ENCODE peak calls at places on chromosomes 5 and 9, in nine cellular contexts. One of them, this sample, is unnamed.

GRCh38 chr9:2923810-2924768 is 80.2 kb upstream of the PUM3 start:
- DNase-seq in HCT116: no peak
- DNase-seq in NB4: peak; percentile 64
- DNase-seq in A549: no peak
- DNase-seq in GM12878: no peak
- DNase-seq in WTC11: peak; percentile 16
- DNase-seq in K562: no peak
- DNase-seq in SK-N-SH: no peak
- DNase-seq in H1: no peak
- DNase-seq in this sample: no peak

GRCh38 chr9:133397895-133398294 is 19.9 kb downstream of the REXO4 start:
- DNase-seq in HCT116: no peak
- DNase-seq in NB4: no peak
- DNase-seq in A549: no peak
- DNase-seq in GM12878: no peak
- DNase-seq in WTC11: no peak
- DNase-seq in K562: no peak
- DNase-seq in SK-N-SH: no peak
- DNase-seq in H1: no peak
- DNase-seq in this sample: no peak

GRCh38 chr5:110441035-110441434 is 285.4 kb downstream of the TMEM232 start:
- DNase-seq in HCT116: peak; percentile 31
- DNase-seq in NB4: peak; percentile 32
- DNase-seq in A549: peak; percentile 18
- DNase-seq in GM12878: no peak
- DNase-seq in WTC11: peak; percentile 28
- DNase-seq in K562: no peak
- DNase-seq in SK-N-SH: peak; percentile 17
- DNase-seq in H1: no peak
- DNase-seq in this sample: peak; percentile 37

GRCh38 chr5:106020889-106021288 is 1649.8 kb downstream of the EFNA5 start:
- DNase-seq in HCT116: no peak
- DNase-seq in NB4: no peak
- DNase-seq in A549: no peak
- DNase-seq in GM12878: no peak
- DNase-seq in WTC11: no peak
- DNase-seq in K562: no peak
- DNase-seq in SK-N-SH: no peak
- DNase-seq in H1: no peak
- DNase-seq in this sample: no peak

GRCh38 chr5:53785924-53786323 is 225.5 kb downstream of the NDUFS4 start:
- DNase-seq in HCT116: no peak
- DNase-seq in NB4: no peak
- DNase-seq in A549: no peak
- DNase-seq in GM12878: no peak
- DNase-seq in WTC11: no peak
- DNase-seq in K562: no peak
- DNase-seq in SK-N-SH: no peak
- DNase-seq in H1: no peak
- DNase-seq in this sample: no peak

GRCh38 chr5:143629871-143630658 is 181.9 kb upstream of the HMHB1 start:
- DNase-seq in HCT116: no peak
- DNase-seq in NB4: no peak
- DNase-seq in A549: peak; percentile 58
- DNase-seq in GM12878: no peak
- DNase-seq in WTC11: no peak
- DNase-seq in K562: no peak
- DNase-seq in SK-N-SH: no peak
- DNase-seq in H1: no peak
- DNase-seq in this sample: peak; percentile 80

GRCh38 chr5:107668933-107669542 is 1.7 kb downstream of the EFNA5 start:
- DNase-seq in HCT116: no peak
- DNase-seq in NB4: no peak
- DNase-seq in A549: peak; percentile 48
- DNase-seq in GM12878: no peak
- DNase-seq in WTC11: peak; percentile 13
- DNase-seq in K562: no peak
- DNase-seq in SK-N-SH: peak; percentile 24
- DNase-seq in H1: no peak
- DNase-seq in this sample: no peak

GRCh38 chr9:106945727-106946690 is 83.0 kb downstream of the ZNF462 start:
- DNase-seq in HCT116: no peak
- DNase-seq in NB4: no peak
- DNase-seq in A549: no peak
- DNase-seq in GM12878: no peak
- DNase-seq in WTC11: no peak
- DNase-seq in K562: no peak
- DNase-seq in SK-N-SH: no peak
- DNase-seq in H1: no peak
- DNase-seq in this sample: no peak

GRCh38 chr9:69121155-69122085 is 52.7 kb upstream of the TJP2 start:
- DNase-seq in HCT116: no peak
- DNase-seq in NB4: peak; percentile 41
- DNase-seq in A549: peak; percentile 21
- DNase-seq in GM12878: no peak
- DNase-seq in WTC11: peak; percentile 69
- DNase-seq in K562: no peak
- DNase-seq in SK-N-SH: peak; percentile 86
- DNase-seq in H1: peak; percentile 78
- DNase-seq in this sample: peak; percentile 72

GRCh38 chr5:72501475-72501874 is 5.7 kb downstream of the ZNF366 start:
- DNase-seq in HCT116: no peak
- DNase-seq in NB4: no peak
- DNase-seq in A549: no peak
- DNase-seq in GM12878: no peak
- DNase-seq in WTC11: no peak
- DNase-seq in K562: no peak
- DNase-seq in SK-N-SH: no peak
- DNase-seq in H1: no peak
- DNase-seq in this sample: no peak

GRCh38 chr5:13214182-13214581 is 730.3 kb downstream of the DNAH5 start:
- DNase-seq in HCT116: no peak
- DNase-seq in NB4: no peak
- DNase-seq in A549: no peak
- DNase-seq in GM12878: no peak
- DNase-seq in WTC11: no peak
- DNase-seq in K562: no peak
- DNase-seq in SK-N-SH: no peak
- DNase-seq in H1: no peak
- DNase-seq in this sample: no peak

GRCh38 chr5:83473344-83474169 is 2.0 kb downstream of the VCAN start:
- DNase-seq in HCT116: peak; percentile 86
- DNase-seq in NB4: peak; percentile 70
- DNase-seq in A549: peak; percentile 95
- DNase-seq in GM12878: peak; percentile 24
- DNase-seq in WTC11: peak; percentile 97
- DNase-seq in K562: peak; percentile 77
- DNase-seq in SK-N-SH: peak; percentile 85
- DNase-seq in H1: peak; percentile 96
- DNase-seq in this sample: no peak

GRCh38 chr5:83475540-83476469 is 4.3 kb downstream of the VCAN start:
- DNase-seq in HCT116: no peak
- DNase-seq in NB4: no peak
- DNase-seq in A549: peak; percentile 48
- DNase-seq in GM12878: no peak
- DNase-seq in WTC11: no peak
- DNase-seq in K562: no peak
- DNase-seq in SK-N-SH: no peak
- DNase-seq in H1: no peak
- DNase-seq in this sample: peak; percentile 85

GRCh38 chr5:83474986-83475385 is 3.4 kb downstream of the VCAN start:
- DNase-seq in HCT116: no peak
- DNase-seq in NB4: no peak
- DNase-seq in A549: no peak
- DNase-seq in GM12878: no peak
- DNase-seq in WTC11: peak; percentile 32
- DNase-seq in K562: no peak
- DNase-seq in SK-N-SH: no peak
- DNase-seq in H1: no peak
- DNase-seq in this sample: no peak

GRCh38 chr5:83472508-83473343 is 1.2 kb downstream of the VCAN start:
- DNase-seq in HCT116: no peak
- DNase-seq in NB4: peak; percentile 2
- DNase-seq in A549: peak; percentile 39
- DNase-seq in GM12878: no peak
- DNase-seq in WTC11: peak; percentile 59
- DNase-seq in K562: peak; percentile 17
- DNase-seq in SK-N-SH: peak; percentile 82
- DNase-seq in H1: peak; percentile 71
- DNase-seq in this sample: no peak

GRCh38 chr5:83474170-83474796 is 2.7 kb downstream of the VCAN start:
- DNase-seq in HCT116: peak; percentile 67
- DNase-seq in NB4: peak; percentile 66
- DNase-seq in A549: peak; percentile 85
- DNase-seq in GM12878: no peak
- DNase-seq in WTC11: peak; percentile 89
- DNase-seq in K562: peak; percentile 80
- DNase-seq in SK-N-SH: peak; percentile 88
- DNase-seq in H1: peak; percentile 89
- DNase-seq in this sample: peak; percentile 30
- TF ChIP-seq MAX in HCT116: peak; percentile 90
- TF ChIP-seq MAX in NB4: peak; percentile 72
- TF ChIP-seq MAX in A549: peak; percentile 81
- TF ChIP-seq MAX in GM12878: no peak
- TF ChIP-seq MAX in WTC11: peak; percentile 94
- TF ChIP-seq MAX in K562: no peak
- TF ChIP-seq MAX in SK-N-SH: peak; percentile 96
- TF ChIP-seq MAX in H1: peak; percentile 90
- TF ChIP-seq MAX in this sample: peak; percentile 57

DNA sequence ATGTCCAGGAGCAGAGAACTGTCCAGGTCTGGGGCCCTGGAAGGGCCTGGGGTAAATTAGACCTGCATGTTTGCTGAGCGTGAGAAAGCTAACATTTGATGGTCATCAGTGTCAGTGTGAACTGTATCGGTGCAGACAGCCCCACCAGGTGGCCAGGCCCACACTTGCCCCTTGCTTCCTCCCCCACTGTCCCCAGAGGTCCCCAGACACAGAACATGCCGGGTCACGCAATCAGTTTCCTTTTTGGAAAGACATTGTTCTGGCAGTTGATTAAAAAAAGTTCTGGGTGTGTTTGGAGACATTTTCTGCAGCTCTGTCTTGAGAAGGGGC is 1.5 kb downstream of the NKD2 start:
- DNase-seq in HCT116: no peak
- DNase-seq in NB4: peak; percentile 75
- DNase-seq in A549: peak; percentile 35
- DNase-seq in GM12878: no peak
- DNase-seq in WTC11: no peak
- DNase-seq in K562: no peak
- DNase-seq in SK-N-SH: no peak
- DNase-seq in H1: no peak
- DNase-seq in this sample: peak; percentile 56
- TF ChIP-seq MAX in HCT116: no peak
- TF ChIP-seq MAX in NB4: peak; percentile 70
- TF ChIP-seq MAX in A549: no peak
- TF ChIP-seq MAX in GM12878: no peak
- TF ChIP-seq MAX in WTC11: no peak
- TF ChIP-seq MAX in K562: no peak
- TF ChIP-seq MAX in SK-N-SH: no peak
- TF ChIP-seq MAX in H1: no peak
- TF ChIP-seq MAX in this sample: peak; percentile 52

GRCh38 chr5:63687854-63688253 is 274.4 kb downstream of the HTR1A start:
- DNase-seq in HCT116: no peak
- DNase-seq in NB4: no peak
- DNase-seq in A549: no peak
- DNase-seq in GM12878: no peak
- DNase-seq in WTC11: no peak
- DNase-seq in K562: no peak
- DNase-seq in SK-N-SH: no peak
- DNase-seq in H1: no peak
- DNase-seq in this sample: no peak
- TF ChIP-seq MAX in HCT116: no peak
- TF ChIP-seq MAX in NB4: no peak
- TF ChIP-seq MAX in A549: no peak
- TF ChIP-seq MAX in GM12878: no peak
- TF ChIP-seq MAX in WTC11: no peak
- TF ChIP-seq MAX in K562: no peak
- TF ChIP-seq MAX in SK-N-SH: no peak
- TF ChIP-seq MAX in H1: no peak
- TF ChIP-seq MAX in this sample: no peak

DNA sequence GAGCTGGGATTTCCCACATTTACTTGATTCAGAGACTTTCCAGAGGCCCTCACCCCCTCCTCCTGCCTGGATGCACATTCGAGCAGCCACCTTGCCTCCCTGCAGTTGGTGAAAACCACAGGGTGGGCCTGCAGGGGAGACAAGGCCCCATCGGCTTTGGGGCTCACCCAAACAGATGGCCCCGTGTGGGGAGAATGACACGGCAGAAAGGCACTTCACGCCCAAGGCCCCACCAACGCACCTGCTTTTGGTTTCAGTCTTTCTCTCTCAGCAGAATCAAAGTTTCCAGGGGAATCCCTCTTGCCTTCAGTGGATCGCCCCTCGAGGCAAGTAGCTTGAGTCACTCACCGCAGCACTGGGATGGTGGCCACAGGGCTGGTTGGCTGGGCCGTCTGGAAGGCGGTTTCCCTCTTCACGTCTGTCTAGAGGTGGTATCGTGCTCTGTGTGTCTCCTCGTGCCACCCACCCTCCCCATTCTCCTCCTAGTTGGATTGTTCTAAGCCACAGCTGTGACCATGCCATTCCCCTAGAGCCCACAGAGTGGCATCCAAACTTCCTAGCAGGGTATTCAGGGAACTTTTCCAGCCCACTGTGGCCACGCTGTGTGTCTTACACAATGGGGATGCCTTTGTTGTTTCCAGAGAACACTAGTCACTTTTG is 31.8 kb downstream of the SEC61B start:
- DNase-seq in HCT116: no peak
- DNase-seq in NB4: no peak
- DNase-seq in A549: no peak
- DNase-seq in GM12878: peak; percentile 90
- DNase-seq in WTC11: no peak
- DNase-seq in K562: peak; percentile 20
- DNase-seq in SK-N-SH: no peak
- DNase-seq in H1: no peak
- DNase-seq in this sample: no peak
- TF ChIP-seq MAX in HCT116: no peak
- TF ChIP-seq MAX in NB4: no peak
- TF ChIP-seq MAX in A549: no peak
- TF ChIP-seq MAX in GM12878: no peak
- TF ChIP-seq MAX in WTC11: no peak
- TF ChIP-seq MAX in K562: peak; percentile 50
- TF ChIP-seq MAX in SK-N-SH: no peak
- TF ChIP-seq MAX in H1: no peak
- TF ChIP-seq MAX in this sample: no peak

DNA sequence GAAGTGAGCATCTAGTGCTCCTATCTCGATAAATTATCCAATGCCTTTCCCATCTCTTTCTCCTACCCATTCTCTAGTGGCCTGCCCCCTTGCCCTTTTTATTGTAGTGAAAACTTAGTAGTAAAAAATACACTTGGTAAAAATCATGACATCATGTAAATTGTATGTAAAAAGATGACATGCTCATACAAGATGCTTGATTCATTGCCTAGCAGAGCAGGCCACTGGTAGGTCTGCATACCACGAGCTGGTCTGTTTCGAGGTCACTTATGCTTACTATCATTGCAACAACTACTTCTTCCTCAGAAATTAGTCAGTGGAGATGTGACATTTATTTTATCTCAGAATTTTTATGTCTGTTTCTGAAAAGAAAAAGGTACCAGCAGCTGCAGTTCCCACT is 177.3 kb downstream of the C9orf152 start:
- DNase-seq in HCT116: no peak
- DNase-seq in NB4: no peak
- DNase-seq in A549: peak; percentile 13
- DNase-seq in GM12878: no peak
- DNase-seq in WTC11: no peak
- DNase-seq in K562: no peak
- DNase-seq in SK-N-SH: no peak
- DNase-seq in H1: no peak
- DNase-seq in this sample: no peak
- TF ChIP-seq MAX in HCT116: no peak
- TF ChIP-seq MAX in NB4: no peak
- TF ChIP-seq MAX in A549: no peak
- TF ChIP-seq MAX in GM12878: no peak
- TF ChIP-seq MAX in WTC11: no peak
- TF ChIP-seq MAX in K562: no peak
- TF ChIP-seq MAX in SK-N-SH: no peak
- TF ChIP-seq MAX in H1: no peak
- TF ChIP-seq MAX in this sample: no peak